ENCODE peak calls at places on chromosomes 12 and 14, in four cellular contexts. D is pons; Z is AG04450; S is stimulated activated CD4-positive, alpha-beta T cell treated with anti-CD3 and anti-CD28 coated beads, Interleukin-4, amount 100 ng/mL, for 24 hours. A is an unnamed sample.

GRCh38 chr12:126361804-126362203 is 1296.6 kb downstream of the AACS start:
- DNase-seq in D (no peak), Z (no peak), S (no peak), A (no peak)

GRCh38 chr14:105864651-105865265 is 338.4 kb downstream of the TMEM121 start:
- DNase-seq in D (no peak), Z (no peak), S (no peak), A (no peak)

GRCh38 chr14:84036863-84037262 is 1493.1 kb upstream of the FLRT2 start:
- DNase-seq in D (no peak), Z (no peak), S (no peak), A (peak; percentile 27)

GRCh38 chr14:65620195-65620594 is 207.7 kb downstream of the FUT8 start:
- DNase-seq in D (no peak), Z (no peak), S (no peak), A (no peak)

GRCh38 chr12:89156862-89157262 is 195.4 kb downstream of the DUSP6 start:
- DNase-seq in D (no peak), Z (no peak), S (peak; percentile 9), A (no peak)

GRCh38 chr14:68444449-68445168 is 348.3 kb downstream of the ZFP36L1 start:
- DNase-seq in D (no peak), Z (no peak), S (no peak), A (no peak)

GRCh38 chr14:62076825-62077660 is 314.8 kb downstream of the SNAPC1 start:
- DNase-seq in D (no peak), Z (no peak), S (no peak), A (no peak)

GRCh38 chr12:98594050-98594853 is 766 bp downstream of the SLC25A3 start:
- DNase-seq in D (peak; percentile 20), Z (no peak), S (no peak), A (no peak)

GRCh38 chr14:92584856-92585255 is 71.3 kb downstream of the RIN3 start:
- DNase-seq in D (no peak), Z (no peak), S (no peak), A (no peak)

GRCh38 chr12:80681287-80681686 is 26.1 kb upstream of the MYF6 start:
- DNase-seq in D (no peak), Z (no peak), S (no peak), A (peak; percentile 19)

GRCh38 chr12:99157946-99158345 is 489.6 kb upstream of the GARIN6 start:
- DNase-seq in D (no peak), Z (no peak), S (no peak), A (no peak)

GRCh38 chr14:76413962-76414665 is 38.2 kb downstream of the ESRRB start:
- DNase-seq in D (no peak), Z (no peak), S (no peak), A (no peak)

GRCh38 chr12:123076604-123077297 is 74.1 kb downstream of the PITPNM2 start:
- DNase-seq in D (no peak), Z (no peak), S (peak; percentile 66), A (no peak)